ENCODE peak calls at places on chromosomes 3 and 15, in nine cellular contexts. U, N, V, T, X, W, Y, D and Q are unnamed samples.

GRCh38 chr3:157531301-157531660 is 28.1 kb upstream of the VEPH1 start:
- DNase-seq in V (no peak), N (no peak), U (no peak), X (no peak), D (no peak), W (no peak), Y (no peak), T (no peak), Q (peak; percentile 61)

GRCh38 chr3:43035801-43036340 is 56.8 kb downstream of the GASK1A start:
- DNase-seq in V (no peak), X (no peak), W (no peak), N (no peak), T (no peak), U (no peak), D (no peak), Y (no peak), Q (no peak)

GRCh38 chr3:189580190-189580589 is 51.0 kb upstream of the TP63 start:
- DNase-seq in D (no peak), W (no peak), T (no peak), X (no peak), Y (no peak), V (no peak), U (no peak), N (no peak), Q (no peak)

GRCh38 chr3:111496894-111497559 is 45.0 kb upstream of the CD96 start:
- DNase-seq in T (no peak), U (no peak), D (no peak), W (no peak), X (no peak), V (no peak), N (no peak), Y (no peak), Q (no peak)

GRCh38 chr3:48700750-48701405 is 15.2 kb upstream of the NCKIPSD start:
- DNase-seq in Y (no peak), N (no peak), U (no peak), W (no peak), T (no peak), X (no peak), V (no peak), D (no peak), Q (no peak)

GRCh38 chr15:40420793-40421192 is 15.2 kb downstream of the IVD start:
- DNase-seq in N (peak; percentile 71), D (no peak), X (no peak), T (no peak), U (no peak), Y (no peak), V (no peak), W (no peak), Q (no peak)

GRCh38 chr3:111911446-111911845 is 52.4 kb downstream of the PHLDB2 start:
- DNase-seq in U (no peak), T (no peak), V (no peak), X (no peak), D (no peak), N (no peak), W (no peak), Y (no peak), Q (no peak)

GRCh38 chr3:8885806-8886205 is 77.5 kb downstream of the RAD18 start:
- DNase-seq in V (no peak), D (no peak), T (no peak), U (no peak), W (no peak), N (no peak), X (no peak), Y (no peak), Q (peak; percentile 38)

GRCh38 chr15:44193651-44194396 is 1.2 kb downstream of the FRMD5 start:
- DNase-seq in N (no peak), D (peak; percentile 51), W (no peak), T (no peak), V (no peak), U (peak; percentile 22), X (no peak), Y (no peak), Q (peak; percentile 55)

GRCh38 chr3:104460477-104461406 is 906.0 kb upstream of the ALCAM start:
- DNase-seq in N (no peak), T (no peak), X (no peak), U (no peak), W (no peak), D (peak; percentile 90), V (no peak), Y (no peak), Q (peak; percentile 32)

GRCh38 chr3:58724376-58724775 is 57.8 kb upstream of the FAM3D start:
- DNase-seq in V (no peak), X (no peak), Y (no peak), W (no peak), U (no peak), T (no peak), D (peak; percentile 8), N (no peak), Q (no peak)

GRCh38 chr3:111539351-111540331 is 2.4 kb upstream of the CD96 start:
- DNase-seq in N (peak; percentile 57), Y (peak; percentile 15), D (peak; percentile 67), V (peak; percentile 81), W (peak; percentile 39), X (no peak), U (peak; percentile 79), T (peak; percentile 54), Q (peak; percentile 41)

GRCh38 chr3:66609660-66610547 is 109.1 kb upstream of the LRIG1 start:
- DNase-seq in D (peak; percentile 72), T (no peak), V (no peak), Y (peak; percentile 61), W (no peak), N (no peak), X (no peak), U (peak; percentile 75), Q (peak; percentile 90)

GRCh38 chr3:76026379-76026778 is 241.0 kb upstream of the ZNF717 start:
- DNase-seq in X (no peak), U (no peak), Y (no peak), W (no peak), T (no peak), D (no peak), N (no peak), V (no peak), Q (peak; percentile 59)

GRCh38 chr15:88258021-88258641 is 1.6 kb upstream of the NTRK3 start:
- DNase-seq in V (peak; percentile 59), X (no peak), U (peak; percentile 79), T (no peak), D (peak; percentile 90), N (no peak), W (no peak), Y (no peak), Q (no peak)

GRCh38 chr3:5270656-5271055 is 83.1 kb downstream of the EDEM1 start:
- DNase-seq in N (no peak), Y (no peak), D (no peak), U (no peak), W (no peak), V (no peak), T (no peak), X (no peak), Q (no peak)

GRCh38 chr15:95440712-95441111 is 889.8 kb upstream of the NR2F2 start:
- DNase-seq in V (no peak), T (no peak), Y (no peak), N (no peak), W (no peak), U (no peak), D (no peak), X (no peak), Q (peak; percentile 8)

GRCh38 chr3:43995929-43996378 is 245.7 kb upstream of the TOPAZ1 start:
- DNase-seq in U (no peak), N (no peak), W (no peak), V (peak; percentile 35), Y (no peak), X (no peak), T (no peak), D (no peak), Q (no peak)

GRCh38 chr15:100671858-100672543 is 69.6 kb downstream of the ASB7 start:
- DNase-seq in N (no peak), T (no peak), D (peak; percentile 49), U (peak; percentile 36), V (no peak), Y (peak; percentile 5), X (no peak), W (no peak), Q (peak; percentile 53)

GRCh38 chr3:98209244-98209643 is 42.7 kb downstream of the OR5H15 start:
- DNase-seq in U (no peak), Y (no peak), V (no peak), T (no peak), D (no peak), N (no peak), X (no peak), W (no peak), Q (no peak)

GRCh38 chr15:76139368-76140068 is 79.7 kb downstream of the TMEM266 start:
- DNase-seq in X (peak; percentile 46), D (peak; percentile 92), T (peak; percentile 48), Y (peak; percentile 42), U (peak; percentile 90), V (peak; percentile 88), W (peak; percentile 57), N (peak; percentile 48), Q (peak; percentile 66)

GRCh38 chr3:17218587-17218986 is 333.8 kb downstream of the PLCL2 start:
- DNase-seq in T (no peak), Y (no peak), D (no peak), N (no peak), W (no peak), U (no peak), X (no peak), V (no peak), Q (no peak)

GRCh38 chr3:183489455-183490210 is 61.2 kb upstream of the MCF2L2 start:
- DNase-seq in D (no peak), U (no peak), W (no peak), X (no peak), N (no peak), V (no peak), Y (no peak), T (no peak), Q (peak; percentile 43)

GRCh38 chr3:46896386-46896785 is 18.9 kb downstream of the PTH1R start:
- DNase-seq in Y (no peak), W (peak; percentile 49), D (no peak), T (no peak), V (no peak), N (peak; percentile 14), U (no peak), X (no peak), Q (no peak)

GRCh38 chr15:60384052-60384451 is 13.7 kb downstream of the ANXA2 start:
- DNase-seq in V (no peak), N (no peak), D (no peak), Y (no peak), T (no peak), W (no peak), U (no peak), X (no peak), Q (peak; percentile 63)

GRCh38 chr15:90571063-90571541 is 41.4 kb downstream of the CRTC3 start:
- DNase-seq in W (peak; percentile 56), V (no peak), D (no peak), U (no peak), Y (no peak), T (no peak), N (no peak), X (peak; percentile 35), Q (no peak)